ENCODE peak calls at places on chromosomes 7 and 10, in seven cellular contexts. M is PC-3, H is AG04449, G is psoas muscle, U is transverse colon, D is ovary, X is cardiac muscle cell. F is an unnamed sample.

GRCh38 chr7:137266764-137267163 is 76.8 kb downstream of the PTN start:
- DNase-seq in U (no peak), G (no peak), M (no peak), X (no peak), D (no peak), H (no peak), F (no peak)

GRCh38 chr7:87474533-87475358 is 734 bp downstream of the ABCB4 start:
- DNase-seq in D (no peak), X (no peak), H (no peak), M (peak), G (no peak), U (peak), F (peak)

GRCh38 chr10:97103682-97104081 is 82.1 kb downstream of the SLIT1 start:
- DNase-seq in H (no peak), D (no peak), M (no peak), U (no peak), X (no peak), G (no peak), F (no peak)

GRCh38 chr7:21566094-21566493 is 23.3 kb downstream of the DNAH11 start:
- DNase-seq in H (no peak), D (no peak), M (peak), U (no peak), X (no peak), G (no peak), F (peak)

GRCh38 chr7:150974468-150975391 is 3.4 kb downstream of the KCNH2 start:
- DNase-seq in X (peak), G (no peak), M (peak), D (peak), U (peak), H (no peak), F (no peak)

GRCh38 chr10:111151595-111151994 is 74.8 kb downstream of the ADRA2A start:
- DNase-seq in X (no peak), D (no peak), G (no peak), H (no peak), M (no peak), U (no peak), F (no peak)

GRCh38 chr7:55062106-55062499 is 43.3 kb downstream of the EGFR start:
- DNase-seq in D (no peak), X (no peak), M (no peak), H (no peak), U (no peak), G (no peak), F (no peak)

GRCh38 chr7:127447326-127447945 is 54.9 kb upstream of the ZNF800 start:
- DNase-seq in G (no peak), U (peak), X (peak), H (no peak), M (peak), D (no peak), F (peak)

GRCh38 chr7:19102884-19103283 is 14.6 kb downstream of the TWIST1 start:
- DNase-seq in X (no peak), G (no peak), H (no peak), D (no peak), M (no peak), U (no peak), F (no peak)

GRCh38 chr7:19098510-19098909 is 18.9 kb downstream of the TWIST1 start:
- DNase-seq in G (no peak), D (no peak), H (no peak), M (no peak), X (no peak), U (no peak), F (no peak)

GRCh38 chr7:19099924-19100323 is 17.5 kb downstream of the TWIST1 start:
- DNase-seq in M (no peak), U (no peak), D (no peak), H (no peak), X (no peak), G (no peak), F (no peak)

GRCh38 chr7:19099194-19099593 is 18.2 kb downstream of the TWIST1 start:
- DNase-seq in X (no peak), H (no peak), U (no peak), D (no peak), M (no peak), G (no peak), F (no peak)

GRCh38 chr7:19101911-19102310 is 15.5 kb downstream of the TWIST1 start:
- DNase-seq in H (no peak), X (no peak), U (no peak), M (no peak), D (no peak), G (no peak), F (no peak)
- H3K4me3 ChIP-seq in H (peak), X (no peak), U (no peak), M (no peak), D (no peak), G (no peak), F (no peak)

GRCh38 chr10:17196045-17196444 is 5.4 kb downstream of the TRDMT1 start:
- DNase-seq in X (no peak), M (no peak), H (no peak), U (no peak), D (no peak), G (no peak), F (no peak)
- TF ChIP-seq CTCF in X (no peak), M (no peak), H (no peak), U (no peak), D (no peak), G (no peak), F (no peak)

DNA sequence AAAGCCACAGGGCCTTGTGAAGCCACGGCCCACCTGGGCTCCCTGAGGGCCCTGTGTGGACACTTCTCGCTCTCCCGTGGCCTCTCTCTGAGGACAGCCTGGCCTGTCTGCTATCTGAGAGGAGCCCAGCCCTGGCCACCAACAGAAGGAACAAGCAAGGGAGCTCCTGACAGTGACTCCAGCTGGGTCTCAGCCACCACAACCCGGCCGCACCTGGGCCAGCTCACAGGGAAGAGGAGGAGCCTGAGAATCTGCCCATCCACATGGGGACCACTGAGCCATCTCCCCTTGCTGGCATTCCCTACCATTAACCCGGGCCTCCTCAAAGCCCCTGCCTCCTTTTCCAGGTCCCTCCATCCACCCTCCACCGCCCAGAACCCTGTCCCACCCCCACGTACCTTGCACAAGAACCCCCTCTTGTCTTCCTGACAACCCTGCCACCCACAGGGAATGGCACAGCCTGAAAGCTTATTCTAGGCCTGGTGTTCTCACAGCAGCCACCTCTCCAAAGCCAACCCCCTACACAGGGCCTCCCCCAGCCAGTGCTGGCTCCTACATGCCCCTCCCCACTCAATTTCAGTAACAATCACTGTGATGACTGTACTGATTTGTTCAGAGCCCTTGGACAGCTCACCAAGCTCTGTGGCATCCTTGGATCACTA is 120.2 kb downstream of the GRID1 start:
- DNase-seq in X (no peak), D (no peak), U (no peak), M (no peak), H (no peak), G (no peak), F (no peak)
- H3K4me3 ChIP-seq in X (no peak), D (no peak), U (no peak), M (no peak), H (no peak), G (no peak), F (no peak)

DNA sequence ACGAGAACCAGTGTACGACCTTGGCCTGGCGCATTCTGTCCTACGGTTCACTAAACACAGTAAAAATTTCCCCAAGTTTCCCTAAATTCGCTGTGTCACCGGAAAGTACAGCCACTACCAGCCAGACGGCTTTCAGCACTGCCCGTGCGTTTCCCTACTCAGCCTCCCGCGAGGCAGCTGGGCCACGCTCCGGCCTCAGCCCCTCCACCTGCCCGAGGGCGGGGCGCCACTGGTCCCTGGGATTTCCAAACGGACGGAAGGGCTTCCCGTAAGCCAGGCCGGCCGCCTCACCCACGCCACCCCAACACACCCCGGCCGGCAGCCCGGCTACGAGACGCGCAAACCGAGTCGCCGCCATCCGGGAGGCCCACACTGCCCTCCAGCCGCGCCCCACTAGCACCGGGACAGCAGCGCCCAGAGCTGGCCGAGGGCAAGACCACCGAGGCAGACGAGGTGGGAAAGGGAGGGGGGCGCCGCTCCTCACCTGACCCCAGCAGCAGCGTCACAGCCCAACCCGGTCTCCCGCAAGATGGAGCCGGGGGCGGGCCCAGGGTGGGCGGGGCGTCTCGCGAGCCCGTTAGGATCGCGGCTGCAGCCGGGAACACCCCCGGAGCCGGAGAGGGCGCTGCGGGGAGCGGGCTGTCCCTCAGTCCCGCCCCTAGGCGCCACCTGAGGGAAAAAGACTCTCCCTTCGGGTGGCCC is at the start of gene ANXA7:
- DNase-seq in U (peak), H (no peak), X (peak), M (peak), G (peak), D (peak), F (peak)
- TF ChIP-seq CTCF in U (no peak), H (peak), X (peak), M (peak), G (peak), D (peak), F (peak)

GRCh38 chr10:17427201-17427600 is 27.2 kb downstream of the ST8SIA6 start:
- DNase-seq in H (no peak), G (no peak), U (no peak), X (no peak), M (no peak), D (no peak), F (no peak)
- H3K4me3 ChIP-seq in H (no peak), G (no peak), U (no peak), X (no peak), M (no peak), D (no peak), F (no peak)

GRCh38 chr7:139109983-139110411 is 477 bp upstream of the ZC3HAV1 start:
- DNase-seq in U (no peak), M (no peak), H (no peak), G (no peak), D (no peak), X (no peak), F (no peak)

GRCh38 chr7:139106959-139107358 is 2.6 kb downstream of the ZC3HAV1 start:
- DNase-seq in X (no peak), M (peak), G (no peak), U (no peak), D (no peak), H (no peak), F (no peak)

GRCh38 chr7:139111147-139111546 is 1.6 kb upstream of the ZC3HAV1 start:
- DNase-seq in X (no peak), U (no peak), D (no peak), H (no peak), G (no peak), M (peak), F (no peak)

GRCh38 chr7:139108256-139109187 is 998 bp downstream of the ZC3HAV1 start:
- DNase-seq in U (peak), G (peak), D (peak), H (no peak), M (peak), X (peak), F (no peak)

GRCh38 chr7:139109188-139109982 is at the start of gene ZC3HAV1:
- DNase-seq in D (peak), U (peak), H (no peak), X (peak), M (peak), G (peak), F (peak)
- TF ChIP-seq CTCF in D (peak), U (peak), H (no peak), X (peak), M (no peak), G (no peak), F (peak)

GRCh38 chr7:66281678-66282593 is 76.8 kb downstream of the TPST1 start:
- DNase-seq in H (peak), G (peak), D (no peak), M (peak), U (no peak), X (no peak), F (peak)
- H3K4me3 ChIP-seq in H (no peak), G (no peak), D (no peak), M (no peak), U (no peak), X (no peak), F (no peak)

GRCh38 chr10:120828940-120829339 is 22.2 kb upstream of the WDR11 start:
- DNase-seq in H (no peak), G (no peak), D (no peak), U (no peak), M (no peak), X (no peak), F (no peak)

GRCh38 chr10:120825878-120826383 is 25.2 kb upstream of the WDR11 start:
- DNase-seq in M (no peak), X (no peak), D (no peak), G (no peak), U (no peak), H (no peak), F (no peak)

GRCh38 chr10:120827251-120827875 is 23.8 kb upstream of the WDR11 start:
- DNase-seq in H (no peak), D (no peak), X (no peak), U (no peak), M (no peak), G (no peak), F (no peak)

GRCh38 chr10:120823251-120823650 is 27.9 kb upstream of the WDR11 start:
- DNase-seq in X (peak), U (no peak), G (no peak), M (no peak), H (peak), D (no peak), F (no peak)

DNA sequence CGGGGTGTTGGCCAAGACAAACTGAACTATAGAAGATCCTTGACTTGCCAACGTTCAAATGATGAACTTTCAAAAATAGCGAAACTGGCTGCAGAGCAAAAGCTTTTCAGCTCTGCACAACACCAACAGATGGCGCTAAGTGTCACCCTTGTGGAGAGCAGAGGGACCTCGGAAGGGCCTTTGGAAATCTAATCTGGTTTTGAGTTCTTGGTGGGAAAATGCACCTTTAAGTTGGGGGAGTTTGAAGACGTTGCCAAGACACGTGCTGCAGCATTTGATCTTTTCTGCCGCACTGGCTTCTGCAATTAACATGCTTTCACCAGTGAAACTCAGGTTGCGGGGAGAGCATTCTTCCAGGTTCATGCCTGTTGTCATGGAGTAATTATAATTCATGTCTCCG is 26.3 kb upstream of the WDR11 start:
- DNase-seq in U (peak), X (peak), M (peak), G (no peak), D (no peak), H (no peak), F (no peak)
- TF ChIP-seq CTCF in U (peak), X (peak), M (peak), G (no peak), D (no peak), H (peak), F (peak)

F was measured in epithelial cell of proximal tubule.